ENCODE peak calls at places on chromosomes 4 and X, in five cellular contexts. I is Panc1, J is pancreas, T is HFF-Myc, P is foreskin fibroblast. C is an unnamed sample.

GRCh38 chr4:79445371-79445781 is 37.3 kb upstream of the GK2 start:
- DNase-seq in I (no peak), J (no peak), T (no peak), P (peak), C (no peak)

GRCh38 chr4:13543648-13544555 is at the start of gene NKX3-2:
- DNase-seq in I (no peak), J (no peak), T (no peak), P (peak), C (no peak)

GRCh38 chr4:180642732-180643131 is 1600.5 kb upstream of the TENM3 start:
- DNase-seq in I (no peak), J (no peak), T (no peak), P (no peak), C (no peak)

GRCh38 chrX:40079572-40079971 is 18.2 kb downstream of the BCOR start:
- DNase-seq in I (no peak), J (no peak), T (no peak), P (no peak), C (no peak)

GRCh38 chr4:105106416-105106815 is 40.3 kb upstream of the TET2 start:
- DNase-seq in I (no peak), J (no peak), T (no peak), P (no peak), C (no peak)

GRCh38 chr4:8727546-8728510 is 135.3 kb downstream of the CPZ start:
- DNase-seq in I (no peak), J (no peak), T (no peak), P (no peak), C (no peak)

GRCh38 chr4:114109776-114110175 is 130.3 kb upstream of the ARSJ start:
- DNase-seq in I (no peak), J (no peak), T (no peak), P (peak), C (no peak)

GRCh38 chr4:140702096-140702757 is 54.0 kb downstream of the TBC1D9 start:
- DNase-seq in I (no peak), J (no peak), T (no peak), P (no peak), C (no peak)

GRCh38 chr4:77877167-77877566 is 14.5 kb downstream of the MRPL1 start:
- DNase-seq in I (no peak), J (no peak), T (no peak), P (no peak), C (no peak)

GRCh38 chr4:158170691-158171455 is 2.0 kb downstream of the GASK1B start:
- DNase-seq in I (no peak), J (peak), T (no peak), P (peak), C (no peak)

GRCh38 chr4:158171456-158171790 is 1.4 kb downstream of the GASK1B start:
- DNase-seq in I (no peak), J (no peak), T (no peak), P (no peak), C (no peak)

GRCh38 chr4:158168606-158169005 is 4.2 kb downstream of the GASK1B start:
- DNase-seq in I (no peak), J (no peak), T (no peak), P (no peak), C (no peak)

GRCh38 chr4:158169516-158169915 is 3.3 kb downstream of the GASK1B start:
- DNase-seq in I (no peak), J (no peak), T (no peak), P (peak), C (no peak)

DNA sequence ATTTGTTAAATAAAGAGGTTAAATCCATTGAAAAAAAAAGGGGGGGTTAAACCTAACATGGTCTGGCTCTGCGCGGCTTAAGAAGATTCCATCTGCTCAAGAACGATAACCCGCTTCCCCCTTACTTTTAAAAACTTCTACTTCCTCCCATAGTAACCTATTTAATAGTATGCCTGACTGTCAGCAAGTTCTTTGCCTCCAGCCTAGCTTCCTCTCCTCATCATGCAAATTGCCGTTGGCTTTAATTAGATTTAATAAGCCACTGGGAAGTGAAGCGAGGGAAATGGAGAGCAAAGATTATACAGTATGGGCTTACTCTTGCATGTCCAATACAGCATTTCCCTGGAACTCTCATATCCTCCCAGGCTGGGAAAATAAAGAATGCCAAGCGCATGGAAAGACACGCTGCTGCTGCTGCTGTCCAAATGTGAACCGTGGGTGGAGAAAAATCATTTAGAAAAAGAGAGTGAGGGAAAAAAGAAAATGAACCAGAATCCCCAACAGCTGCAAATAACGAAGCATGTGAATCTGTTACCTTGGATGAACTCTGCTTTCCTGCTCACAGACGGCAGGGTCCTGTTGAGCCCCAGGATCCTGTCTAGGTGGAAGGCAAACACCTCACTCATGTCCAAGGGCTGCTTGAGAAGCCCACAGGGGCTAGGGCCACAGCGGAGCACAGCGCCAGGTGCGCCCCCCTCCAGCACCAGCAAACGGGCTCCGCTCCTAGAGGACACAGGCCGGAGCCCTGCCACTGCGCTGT is 2.7 kb downstream of the GASK1B start:
- DNase-seq in I (no peak), J (no peak), T (no peak), P (peak), C (no peak)
- TF ChIP-seq CTCF in I (no peak), J (no peak), T (no peak), P (no peak), C (no peak)

DNA sequence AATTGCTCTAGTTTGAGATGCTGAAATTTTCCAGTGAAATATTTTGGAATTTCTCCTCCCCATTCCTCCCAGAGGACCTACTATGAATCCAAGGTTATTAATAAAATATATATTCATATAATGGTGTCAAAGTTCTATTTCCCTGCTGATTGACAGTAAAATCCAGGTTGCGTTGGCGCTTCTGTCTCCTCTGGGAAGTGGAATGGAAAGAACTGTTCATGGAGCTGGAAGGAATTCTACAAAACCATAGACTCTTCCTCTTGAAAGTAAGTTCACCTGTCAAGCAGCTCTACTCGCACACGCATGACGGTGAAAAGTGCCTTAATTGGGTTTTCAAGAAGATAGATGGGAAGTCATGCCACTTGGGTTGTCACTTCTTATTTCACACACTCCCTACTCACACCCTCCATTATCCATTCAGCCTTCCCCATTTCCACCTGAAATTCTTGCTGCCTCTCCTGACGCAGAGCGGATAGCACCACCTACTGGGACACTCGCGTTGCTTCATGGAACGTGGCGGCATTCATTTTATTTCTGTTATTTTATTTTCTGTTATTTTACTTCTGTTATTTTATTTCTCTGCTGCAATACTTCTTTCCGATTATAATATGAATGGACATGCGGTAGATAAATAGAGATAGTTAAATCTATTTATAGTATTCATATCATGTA is 351.5 kb downstream of the NLGN4X start:
- DNase-seq in I (no peak), J (no peak), T (no peak), P (peak), C (no peak)
- TF ChIP-seq CTCF in I (peak), J (peak), T (peak), P (peak), C (peak)

GRCh38 chr4:244471-244870 is 60.8 kb downstream of the ZNF732 start:
- DNase-seq in I (peak), J (no peak), T (no peak), P (peak), C (peak)
- TF ChIP-seq CTCF in I (peak), J (peak), T (peak), P (peak), C (peak)

GRCh38 chr4:112562254-112562653 is 46.3 kb upstream of the NEUROG2 start:
- DNase-seq in I (no peak), J (no peak), T (no peak), P (no peak), C (no peak)

GRCh38 chr4:112564706-112565270 is 48.8 kb upstream of the NEUROG2 start:
- DNase-seq in I (no peak), J (no peak), T (no peak), P (no peak), C (no peak)

GRCh38 chr4:112560084-112560483 is 44.1 kb upstream of the NEUROG2 start:
- DNase-seq in I (no peak), J (no peak), T (no peak), P (no peak), C (no peak)

GRCh38 chr4:112567536-112567935 is 51.6 kb upstream of the NEUROG2 start:
- DNase-seq in I (no peak), J (no peak), T (no peak), P (no peak), C (no peak)

DNA sequence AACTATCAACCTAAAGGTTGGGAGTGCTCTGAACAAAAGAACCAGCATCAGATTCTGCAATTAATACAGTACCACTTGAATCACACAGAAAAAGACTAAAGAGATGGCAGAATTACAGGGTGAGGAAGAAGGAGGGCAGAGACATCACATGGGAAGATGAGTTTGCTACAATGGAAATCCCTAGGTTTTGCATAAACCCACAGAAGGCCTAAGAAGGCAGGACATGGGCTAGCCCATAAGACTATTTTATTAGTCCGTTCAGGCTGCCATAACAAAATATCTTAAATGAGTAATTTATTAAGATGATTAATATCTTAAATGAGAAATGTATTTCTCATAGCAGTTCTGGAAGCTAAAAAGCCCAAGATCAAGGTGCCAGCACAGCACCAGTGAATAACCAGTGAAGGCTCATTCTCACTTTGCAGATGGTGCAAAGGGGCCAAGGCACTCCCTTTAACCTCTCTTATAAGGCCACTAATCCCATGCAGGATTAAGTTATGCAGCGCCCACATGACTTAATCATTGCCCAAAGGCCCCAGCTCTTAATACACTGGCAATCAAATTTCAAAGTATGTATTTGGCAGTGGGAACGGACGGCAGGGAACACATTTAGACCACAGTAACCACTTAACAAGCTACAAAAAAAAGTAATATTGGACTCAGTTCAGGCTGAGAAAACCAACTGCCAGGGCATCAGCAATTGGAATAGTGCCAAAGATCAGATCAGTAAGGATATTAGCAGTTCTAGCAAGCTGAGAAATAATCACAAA is 47.6 kb upstream of the NEUROG2 start:
- DNase-seq in I (no peak), J (no peak), T (no peak), P (no peak), C (no peak)
- TF ChIP-seq CTCF in I (no peak), J (no peak), T (no peak), P (no peak), C (no peak)

C was measured in HFFc6.